ENCODE peak calls at places on chromosomes 5 and 9, in eight cellular contexts. M is HepG2, K is A549, Q is uterus, O is tibial nerve, W is lower leg skin, S is breast epithelium, N is IMR-90. F is an unnamed sample.

GRCh38 chr5:139385061-139385889 is 2.2 kb upstream of the SLC23A1 start:
- DNase-seq in M (peak), K (no peak), Q (no peak), O (no peak), W (no peak), S (no peak), N (no peak), F (no peak)

GRCh38 chr5:6449465-6450158 is 953 bp downstream of the UBE2QL1 start:
- DNase-seq in M (no peak), K (no peak), Q (no peak), O (no peak), W (no peak), S (no peak), N (no peak), F (no peak)

GRCh38 chr9:87075537-87075936 is 128.2 kb upstream of the GAS1 start:
- DNase-seq in M (no peak), K (no peak), Q (no peak), O (no peak), W (no peak), S (no peak), N (no peak), F (no peak)

GRCh38 chr5:136776022-136776927 is 410.9 kb upstream of the TRPC7 start:
- DNase-seq in M (no peak), K (no peak), Q (no peak), O (no peak), W (no peak), S (no peak), N (peak), F (no peak)

GRCh38 chr9:123828449-123828848 is 101.5 kb downstream of the DENND1A start:
- DNase-seq in M (no peak), K (no peak), Q (no peak), O (no peak), W (no peak), S (no peak), N (no peak), F (no peak)

GRCh38 chr5:37308796-37309195 is 59.6 kb upstream of the CPLANE1 start:
- DNase-seq in M (no peak), K (no peak), Q (no peak), O (no peak), W (no peak), S (no peak), N (peak), F (no peak)

GRCh38 chr9:71685988-71686387 is 82.3 kb downstream of the CEMIP2 start:
- DNase-seq in M (no peak), K (no peak), Q (no peak), O (no peak), W (no peak), S (no peak), N (no peak), F (no peak)

GRCh38 chr9:35035851-35036701 is 36.3 kb downstream of the VCP start:
- DNase-seq in M (no peak), K (no peak), Q (peak), O (no peak), W (no peak), S (no peak), N (peak), F (peak)

GRCh38 chr9:134057751-134058701 is 9.8 kb downstream of the BRD3 start:
- DNase-seq in M (peak), K (no peak), Q (peak), O (no peak), W (peak), S (peak), N (no peak), F (peak)

GRCh38 chr5:154309361-154309725 is 118.8 kb downstream of the GALNT10 start:
- DNase-seq in M (no peak), K (no peak), Q (no peak), O (no peak), W (peak), S (no peak), N (peak), F (no peak)

GRCh38 chr5:66661149-66661548 is 65.0 kb downstream of the MAST4 start:
- DNase-seq in M (no peak), K (no peak), Q (peak), O (no peak), W (no peak), S (no peak), N (peak), F (peak)

GRCh38 chr9:79764377-79764776 is 192.6 kb downstream of the TLE4 start:
- DNase-seq in M (no peak), K (peak), Q (peak), O (peak), W (no peak), S (no peak), N (peak), F (peak)

GRCh38 chr5:172453986-172454354 is 355 bp downstream of the SH3PXD2B start:
- DNase-seq in M (no peak), K (no peak), Q (peak), O (no peak), W (peak), S (no peak), N (no peak), F (peak)

GRCh38 chr9:13568446-13568845 is 289.0 kb upstream of the MPDZ start:
- DNase-seq in M (no peak), K (no peak), Q (no peak), O (no peak), W (no peak), S (no peak), N (no peak), F (no peak)

GRCh38 chr5:73312146-73312871 is 136.3 kb downstream of the FOXD1 start:
- DNase-seq in M (no peak), K (no peak), Q (no peak), O (no peak), W (no peak), S (no peak), N (peak), F (no peak)

GRCh38 chr9:91481971-91482370 is 58.3 kb upstream of the NFIL3 start:
- DNase-seq in M (no peak), K (no peak), Q (no peak), O (no peak), W (no peak), S (no peak), N (no peak), F (no peak)

GRCh38 chr5:124746916-124747769 is 704 bp upstream of the ZNF608 start:
- DNase-seq in M (peak), K (peak), Q (peak), O (peak), W (peak), S (peak), N (peak), F (peak)
- TF ChIP-seq POLR2A in M (no peak), K (no peak), Q (peak), O (no peak), W (no peak), S (peak), N (no peak), F (peak)

GRCh38 chr5:16507716-16508115 is 42.1 kb upstream of the ZNF622 start:
- DNase-seq in M (no peak), K (no peak), Q (no peak), O (no peak), W (no peak), S (no peak), N (no peak), F (no peak)

GRCh38 chr5:16505904-16506303 is 40.3 kb upstream of the ZNF622 start:
- DNase-seq in M (no peak), K (no peak), Q (no peak), O (no peak), W (no peak), S (no peak), N (no peak), F (no peak)

GRCh38 chr5:16505140-16505891 is 39.7 kb upstream of the ZNF622 start:
- DNase-seq in M (no peak), K (no peak), Q (no peak), O (no peak), W (no peak), S (no peak), N (no peak), F (no peak)

GRCh38 chr5:16510123-16510522 is 44.5 kb upstream of the ZNF622 start:
- DNase-seq in M (no peak), K (no peak), Q (no peak), O (no peak), W (no peak), S (no peak), N (no peak), F (no peak)

DNA sequence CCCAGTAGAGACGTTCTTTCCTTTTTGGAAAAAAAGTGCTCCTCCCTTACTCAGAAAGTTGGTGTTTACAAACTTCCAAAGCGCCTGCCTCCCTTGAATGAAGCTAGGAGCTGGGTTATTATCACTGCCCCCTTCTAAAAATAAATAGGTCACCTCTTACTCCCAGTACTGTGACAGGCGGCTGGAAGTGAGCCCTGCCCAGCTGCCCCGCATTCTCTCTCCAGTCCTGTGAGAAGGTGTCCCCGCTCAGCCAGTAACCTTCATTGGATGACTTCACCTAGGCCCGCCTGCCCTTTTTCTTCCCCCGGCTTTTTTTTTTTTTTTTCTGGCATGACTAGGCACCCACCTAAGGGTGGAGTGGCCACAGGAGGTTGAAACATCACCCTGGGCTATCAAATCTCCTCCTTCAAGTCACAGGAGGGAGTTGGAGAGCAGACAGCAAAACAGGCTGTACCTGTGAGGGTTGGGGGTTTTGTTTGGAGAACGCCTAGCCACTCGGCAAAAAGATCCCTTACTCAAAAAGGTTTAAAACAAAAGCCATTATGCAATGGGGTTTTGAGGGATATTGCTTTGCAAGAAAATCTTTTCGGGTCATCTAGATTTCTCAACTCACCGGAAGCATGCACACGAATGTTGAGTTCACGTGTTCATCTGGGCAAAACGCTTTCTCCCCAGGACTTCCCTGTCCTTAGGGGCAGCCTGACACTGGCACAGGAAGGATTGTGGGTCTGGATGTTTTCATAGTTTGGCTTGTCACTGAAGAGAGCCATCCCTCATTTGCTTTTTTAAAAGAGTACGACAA is 43.3 kb upstream of the ZNF622 start:
- DNase-seq in M (no peak), K (no peak), Q (peak), O (no peak), W (peak), S (peak), N (no peak), F (no peak)
- TF ChIP-seq POLR2A in M (no peak), K (no peak), Q (no peak), O (no peak), W (no peak), S (no peak), N (no peak), F (no peak)

DNA sequence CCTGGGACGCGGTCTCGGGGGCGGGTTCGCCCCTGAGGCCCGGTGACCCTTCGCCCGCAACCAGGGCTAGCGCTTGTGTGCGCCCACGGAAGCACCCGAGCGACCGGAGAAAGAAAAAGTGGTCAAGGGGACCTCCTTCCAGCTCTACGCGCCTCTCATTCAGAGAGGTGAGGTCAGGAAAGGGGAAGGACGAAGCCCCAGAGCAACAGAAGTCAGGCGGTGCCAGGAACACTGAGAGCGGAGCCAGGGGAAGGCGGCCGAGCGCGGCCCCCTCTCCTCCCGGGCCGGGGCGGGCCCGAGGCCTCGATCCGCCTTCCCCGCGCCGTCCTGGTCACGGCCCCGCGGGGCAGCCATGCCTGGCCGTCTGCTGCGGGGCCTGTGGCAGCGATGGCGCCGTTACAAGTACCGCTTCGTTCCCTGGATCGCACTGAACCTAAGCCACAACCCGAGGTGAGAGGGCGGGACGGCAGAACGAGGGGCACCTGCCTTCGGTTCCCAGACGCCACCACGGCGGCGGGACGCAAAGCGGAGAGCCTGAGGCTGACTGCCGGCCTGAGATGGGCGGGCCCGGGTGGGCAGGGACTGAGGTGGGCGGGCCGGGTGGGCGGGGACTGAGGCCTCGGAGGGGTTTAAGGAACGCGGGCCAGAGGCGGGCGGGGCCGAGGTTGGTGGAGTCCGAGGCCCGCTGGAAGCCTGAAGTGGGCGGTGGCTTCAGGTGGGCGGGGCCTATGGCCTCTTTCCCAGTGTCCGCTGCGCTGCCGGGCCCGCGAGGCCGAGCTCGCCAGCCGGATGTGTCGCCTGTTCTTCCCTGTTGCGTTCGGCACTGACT is at the start of gene SETD9:
- DNase-seq in M (peak), K (peak), Q (peak), O (peak), W (peak), S (peak), N (peak), F (peak)
- TF ChIP-seq POLR2A in M (peak), K (peak), Q (peak), O (peak), W (no peak), S (peak), N (peak), F (peak)

GRCh38 chr5:78359831-78360673 is at the start of gene SCAMP1:
- DNase-seq in M (peak), K (peak), Q (peak), O (peak), W (peak), S (peak), N (peak), F (peak)
- TF ChIP-seq POLR2A in M (peak), K (peak), Q (peak), O (peak), W (no peak), S (peak), N (peak), F (peak)

GRCh38 chr5:170277953-170278352 is 19.6 kb downstream of the LCP2 start:
- DNase-seq in M (no peak), K (no peak), Q (no peak), O (no peak), W (no peak), S (no peak), N (no peak), F (no peak)

GRCh38 chr5:170280090-170280493 is 17.5 kb downstream of the LCP2 start:
- DNase-seq in M (no peak), K (no peak), Q (peak), O (no peak), W (peak), S (no peak), N (no peak), F (no peak)

GRCh38 chr5:170275376-170275994 is 22.1 kb downstream of the LCP2 start:
- DNase-seq in M (no peak), K (no peak), Q (no peak), O (no peak), W (no peak), S (no peak), N (no peak), F (no peak)

GRCh38 chr5:170283296-170283695 is 14.3 kb downstream of the LCP2 start:
- DNase-seq in M (no peak), K (no peak), Q (no peak), O (no peak), W (no peak), S (no peak), N (no peak), F (no peak)

DNA sequence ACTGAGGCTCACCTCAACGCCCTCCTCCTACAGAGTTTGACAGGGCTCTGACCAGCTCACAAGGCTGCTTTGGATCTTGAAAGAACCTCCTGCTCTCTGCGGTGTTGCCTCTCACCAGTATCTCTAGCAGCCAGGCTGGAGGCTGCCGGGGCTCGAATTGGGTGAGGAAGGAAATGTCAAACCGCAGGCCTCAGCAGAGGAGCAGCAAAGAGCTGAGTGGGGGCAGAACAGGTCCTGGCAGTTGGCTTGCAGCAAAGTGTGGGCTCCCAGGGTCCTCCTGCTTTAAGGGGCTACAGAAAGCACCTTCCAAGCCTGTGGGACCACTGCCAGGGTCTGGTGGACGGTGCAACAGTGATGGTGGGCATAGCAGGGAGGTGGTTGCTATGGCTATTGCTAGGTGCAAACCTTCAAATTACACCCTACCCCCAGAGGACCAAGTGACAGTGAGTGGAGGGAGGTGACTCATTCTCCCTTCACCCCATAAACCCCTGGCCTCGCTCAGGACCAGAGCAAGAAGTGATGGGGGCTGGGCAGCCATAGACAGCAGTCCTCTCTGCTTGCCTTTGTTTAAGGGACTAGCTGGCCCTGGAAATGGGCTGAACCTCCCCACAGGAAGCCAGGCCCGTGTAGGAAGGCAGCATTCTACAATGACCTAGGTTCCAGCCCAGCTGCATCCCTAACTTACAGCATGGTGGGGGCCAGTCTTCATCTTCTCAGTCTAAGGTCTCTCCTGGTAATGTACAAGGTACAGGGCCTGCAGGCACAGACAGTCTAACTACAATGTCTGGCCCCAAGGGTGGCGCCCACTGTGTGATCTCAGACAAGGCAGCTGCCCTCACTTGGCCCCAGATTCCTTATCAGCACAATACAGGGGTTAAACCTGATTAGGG is 18.7 kb downstream of the LCP2 start:
- DNase-seq in M (no peak), K (no peak), Q (no peak), O (no peak), W (peak), S (no peak), N (no peak), F (no peak)
- TF ChIP-seq POLR2A in M (no peak), K (no peak), Q (no peak), O (no peak), W (no peak), S (no peak), N (no peak), F (no peak)

F was measured in ovary.